ENCODE peak calls at places on chromosome 15, in ten cellular contexts. F is lower lobe of right lung; U is Peyer's patch; G is GM10248; Q is foreskin fibroblast; I is right atrium auricular region; W is cardiac fibroblast; Z is K562; L is fibroblast of pulmonary artery; B is CD4-positive, alpha-beta T cell. R is an unnamed sample.

GRCh38 chr15:101148881-101149664 is 102.8 kb downstream of the CHSY1 start:
- DNase-seq in F (peak; percentile 34), U (no peak), G (no peak), Q (no peak), I (no peak), W (no peak), Z (peak; percentile 37), L (no peak), B (no peak), R (no peak)

GRCh38 chr15:65646486-65646885 is 24.7 kb downstream of the SLC24A1 start:
- DNase-seq in F (no peak), U (no peak), G (no peak), Q (peak; percentile 45), I (no peak), W (no peak), Z (no peak), L (peak; percentile 27), B (no peak), R (no peak)

GRCh38 chr15:68055224-68055705 is 1.1 kb downstream of the PIAS1 start:
- DNase-seq in F (no peak), U (no peak), G (peak; percentile 70), Q (peak; percentile 34), I (peak; percentile 60), W (peak; percentile 48), Z (no peak), L (peak; percentile 51), B (peak; percentile 60), R (peak; percentile 29)

GRCh38 chr15:90076716-90077115 is 25.6 kb downstream of the IDH2 start:
- DNase-seq in F (no peak), U (no peak), G (no peak), Q (no peak), I (no peak), W (no peak), Z (no peak), L (no peak), B (no peak), R (no peak)

GRCh38 chr15:57406040-57406772 is 29.9 kb downstream of the CGNL1 start:
- DNase-seq in F (no peak), U (no peak), G (no peak), Q (peak; percentile 6), I (no peak), W (no peak), Z (no peak), L (no peak), B (no peak), R (no peak)

GRCh38 chr15:101651753-101652097 is 456 bp downstream of the TM2D3 start:
- DNase-seq in F (no peak), U (no peak), G (no peak), Q (no peak), I (no peak), W (peak; percentile 32), Z (no peak), L (no peak), B (no peak), R (no peak)

GRCh38 chr15:97623091-97623661 is 337.3 kb upstream of the ARRDC4 start:
- DNase-seq in F (no peak), U (no peak), G (no peak), Q (no peak), I (no peak), W (no peak), Z (no peak), L (no peak), B (no peak), R (no peak)

GRCh38 chr15:70494861-70495571 is 268.3 kb downstream of the UACA start:
- DNase-seq in F (no peak), U (peak; percentile 33), G (no peak), Q (peak; percentile 85), I (no peak), W (peak; percentile 89), Z (no peak), L (peak; percentile 83), B (no peak), R (peak; percentile 88)

GRCh38 chr15:70280781-70281180 is 183.1 kb upstream of the TLE3 start:
- DNase-seq in F (no peak), U (no peak), G (no peak), Q (no peak), I (no peak), W (no peak), Z (no peak), L (no peak), B (no peak), R (no peak)

DNA sequence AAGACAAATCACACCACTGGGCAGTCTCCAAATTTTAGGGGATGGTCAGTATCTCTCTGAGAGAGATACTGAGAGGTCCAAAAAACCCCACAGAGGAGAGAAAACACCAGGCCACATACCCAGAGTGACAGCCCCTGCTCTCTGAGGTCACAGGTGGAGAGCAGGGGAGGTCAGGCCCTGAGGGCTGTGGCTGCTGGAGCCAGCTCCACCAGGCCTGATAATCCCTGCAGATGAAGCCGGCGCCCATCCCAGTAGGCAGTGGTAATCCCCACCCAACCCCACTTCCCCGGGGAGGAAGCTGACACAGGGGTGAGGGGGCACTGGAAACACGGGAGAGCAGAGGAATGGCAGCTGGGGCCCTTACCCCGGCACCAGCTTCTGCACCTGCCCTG is 31.2 kb upstream of the SRP14 start:
- DNase-seq in F (no peak), U (no peak), G (no peak), Q (no peak), I (no peak), W (no peak), Z (no peak), L (no peak), B (no peak), R (no peak)
- TF ChIP-seq CTCF in F (no peak), U (no peak), G (no peak), Q (no peak), I (no peak), W (no peak), Z (no peak), L (no peak), B (no peak), R (no peak)

GRCh38 chr15:63121382-63122001 is at the start of gene LACTB:
- DNase-seq in F (peak; percentile 91), U (peak; percentile 93), G (peak; percentile 88), Q (peak; percentile 89), I (peak; percentile 87), W (peak; percentile 95), Z (peak; percentile 89), L (peak; percentile 91), B (peak; percentile 64), R (peak; percentile 88)

GRCh38 chr15:63118854-63119253 is 2.8 kb upstream of the LACTB start:
- DNase-seq in F (no peak), U (no peak), G (no peak), Q (no peak), I (no peak), W (no peak), Z (no peak), L (no peak), B (no peak), R (no peak)

GRCh38 chr15:63124506-63124905 is 2.8 kb downstream of the LACTB start:
- DNase-seq in F (no peak), U (no peak), G (no peak), Q (no peak), I (no peak), W (no peak), Z (no peak), L (no peak), B (no peak), R (no peak)

GRCh38 chr15:63126726-63127125 is 5.1 kb downstream of the LACTB start:
- DNase-seq in F (no peak), U (no peak), G (no peak), Q (no peak), I (no peak), W (no peak), Z (no peak), L (no peak), B (no peak), R (no peak)

GRCh38 chr15:63122002-63122893 is 587 bp downstream of the LACTB start:
- DNase-seq in F (peak; percentile 94), U (peak; percentile 95), G (peak; percentile 97), Q (peak; percentile 58), I (peak; percentile 90), W (peak; percentile 88), Z (peak; percentile 96), L (peak; percentile 80), B (peak; percentile 61), R (peak; percentile 78)
- TF ChIP-seq CTCF in F (peak; percentile 30), U (peak; percentile 21), G (no peak), Q (no peak), I (no peak), W (peak; percentile 7), Z (no peak), L (peak; percentile 5), B (no peak), R (no peak)

DNA sequence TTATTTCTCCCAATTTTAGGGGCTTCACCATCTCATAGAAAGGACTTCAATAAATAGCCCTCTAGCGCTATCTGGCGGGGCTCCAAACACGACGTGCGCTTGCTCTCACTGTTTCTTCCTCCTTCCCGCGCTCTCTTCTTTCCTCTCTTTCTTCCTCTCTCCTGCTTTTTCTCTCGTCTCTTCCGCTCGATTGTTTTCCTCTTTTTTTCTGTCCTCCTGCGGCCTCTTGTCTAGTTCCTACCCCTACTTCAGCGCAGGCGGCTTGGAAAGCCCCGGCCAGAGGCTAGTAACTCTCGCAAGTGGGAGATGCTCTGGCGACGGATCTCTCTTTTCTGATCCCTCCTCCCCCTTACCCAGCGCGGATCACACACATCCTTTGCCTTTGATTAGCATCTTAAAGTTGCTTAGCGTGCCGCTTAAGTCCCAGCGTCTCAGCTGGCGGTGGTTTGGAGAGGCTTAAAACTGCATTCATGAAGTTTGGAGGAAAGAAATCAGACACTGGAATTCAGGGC is 6.2 kb upstream of the MEIS2 start:
- DNase-seq in F (no peak), U (no peak), G (no peak), Q (no peak), I (peak; percentile 75), W (peak; percentile 75), Z (no peak), L (peak; percentile 78), B (no peak), R (no peak)
- TF ChIP-seq CTCF in F (peak; percentile 24), U (peak; percentile 17), G (peak; percentile 59), Q (no peak), I (no peak), W (no peak), Z (peak; percentile 40), L (peak; percentile 34), B (no peak), R (no peak)

DNA sequence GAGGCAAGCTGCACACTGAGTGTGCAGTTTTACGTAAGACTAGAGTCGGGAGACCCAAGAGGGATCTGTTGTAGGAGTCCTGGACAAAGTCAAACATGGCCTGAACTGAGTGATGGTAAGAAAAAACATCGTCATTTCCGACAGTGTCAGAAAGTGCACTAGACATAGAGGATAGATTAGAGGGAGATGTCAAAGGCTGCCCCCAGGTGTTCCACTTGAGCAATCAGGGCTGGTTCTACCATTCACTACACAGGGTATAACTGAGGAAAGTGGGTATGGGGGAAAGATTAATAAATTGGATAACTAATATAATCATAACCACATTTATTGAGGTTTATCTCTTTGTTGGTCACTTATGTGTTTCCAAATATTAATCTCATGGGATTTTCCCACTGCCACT is 766.6 kb downstream of the NTRK3 start:
- DNase-seq in F (no peak), U (no peak), G (no peak), Q (no peak), I (no peak), W (no peak), Z (no peak), L (no peak), B (no peak), R (no peak)
- TF ChIP-seq CTCF in F (no peak), U (no peak), G (no peak), Q (no peak), I (no peak), W (no peak), Z (no peak), L (no peak), B (no peak), R (no peak)